ENCODE peak calls at places on chromosomes 3 and 15, in six cellular contexts. W is HS-27A, L is upper lobe of right lung, E is DMS153, O is glutamatergic neuron, B is T-helper 9 cell. D is an unnamed sample.

GRCh38 chr3:101591071-101591470 is 17.1 kb downstream of the PCNP start:
- DNase-seq in W (no peak), L (no peak), E (no peak), O (no peak), B (no peak), D (no peak)

GRCh38 chr3:78830466-78830865 is 937.3 kb downstream of the ROBO1 start:
- DNase-seq in W (no peak), L (no peak), E (no peak), O (no peak), B (no peak), D (no peak)

GRCh38 chr15:90869601-90870353 is 1.4 kb downstream of the FURIN start:
- DNase-seq in W (peak), L (peak), E (peak), O (no peak), B (no peak), D (peak)

GRCh38 chr15:59174161-59174845 is 32.3 kb upstream of the LDHAL6B start:
- DNase-seq in W (no peak), L (peak), E (no peak), O (no peak), B (no peak), D (no peak)

GRCh38 chr15:75114796-75115195 is 86.9 kb upstream of the C15orf39 start:
- DNase-seq in W (no peak), L (no peak), E (no peak), O (no peak), B (no peak), D (no peak)

GRCh38 chr3:45127130-45127822 is 18.9 kb downstream of the CDCP1 start:
- DNase-seq in W (no peak), L (no peak), E (no peak), O (no peak), B (no peak), D (no peak)

GRCh38 chr3:65230251-65231140 is 542.7 kb upstream of the ADAMTS9 start:
- DNase-seq in W (no peak), L (no peak), E (no peak), O (no peak), B (no peak), D (no peak)

GRCh38 chr15:99443768-99444446 is 121.9 kb upstream of the MEF2A start:
- DNase-seq in W (no peak), L (peak), E (no peak), O (no peak), B (no peak), D (no peak)

GRCh38 chr15:76866716-76867321 is 38.3 kb downstream of the SCAPER start:
- DNase-seq in W (peak), L (no peak), E (no peak), O (no peak), B (no peak), D (no peak)

GRCh38 chr3:76442374-76442915 is 597.5 kb upstream of the ROBO2 start:
- DNase-seq in W (no peak), L (no peak), E (no peak), O (no peak), B (no peak), D (no peak)

GRCh38 chr3:129975332-129976090 is 991 bp downstream of the TRH start:
- DNase-seq in W (no peak), L (peak), E (no peak), O (peak), B (no peak), D (no peak)

GRCh38 chr15:73928241-73928579 is 1.9 kb downstream of the LOXL1 start:
- DNase-seq in W (no peak), L (no peak), E (no peak), O (peak), B (no peak), D (peak)

GRCh38 chr3:107992976-107993684 is 97.7 kb downstream of the CD47 start:
- DNase-seq in W (no peak), L (peak), E (no peak), O (no peak), B (no peak), D (peak)

GRCh38 chr15:68196445-68197169 is 8.5 kb downstream of the CALML4 start:
- DNase-seq in W (no peak), L (no peak), E (no peak), O (no peak), B (no peak), D (no peak)

GRCh38 chr15:38708672-38709188 is 144.1 kb upstream of the RASGRP1 start:
- DNase-seq in W (no peak), L (no peak), E (no peak), O (no peak), B (no peak), D (no peak)

GRCh38 chr3:72766866-72767265 is 81.4 kb downstream of the SHQ1 start:
- DNase-seq in W (no peak), L (no peak), E (no peak), O (no peak), B (no peak), D (no peak)

GRCh38 chr3:115187149-115187757 is 40.2 kb upstream of the ZBTB20 start:
- DNase-seq in W (no peak), L (no peak), E (no peak), O (no peak), B (no peak), D (no peak)

GRCh38 chr3:60650171-60650570 is 601.1 kb downstream of the FHIT start:
- DNase-seq in W (no peak), L (no peak), E (no peak), O (no peak), B (no peak), D (no peak)

GRCh38 chr15:40058476-40059140 is 19.6 kb upstream of the SRP14 start:
- DNase-seq in W (no peak), L (no peak), E (no peak), O (no peak), B (no peak), D (no peak)

GRCh38 chr3:156676467-156677119 is 2.2 kb downstream of the TIPARP start:
- DNase-seq in W (no peak), L (no peak), E (peak), O (no peak), B (no peak), D (no peak)

GRCh38 chr3:49930922-49931321 is 1.3 kb upstream of the MON1A start:
- DNase-seq in W (no peak), L (no peak), E (peak), O (no peak), B (no peak), D (no peak)

GRCh38 chr15:92809880-92810361 is 90.2 kb upstream of the CHD2 start:
- DNase-seq in W (peak), L (no peak), E (no peak), O (no peak), B (no peak), D (no peak)

GRCh38 chr3:33058780-33059179 is 38.2 kb downstream of the GLB1 start:
- DNase-seq in W (no peak), L (no peak), E (no peak), O (no peak), B (no peak), D (no peak)

GRCh38 chr3:189655617-189656016 is 24.4 kb downstream of the TP63 start:
- DNase-seq in W (no peak), L (no peak), E (no peak), O (no peak), B (no peak), D (no peak)

GRCh38 chr3:124924741-124925140 is 9.8 kb downstream of the MUC13 start:
- DNase-seq in W (no peak), L (no peak), E (no peak), O (no peak), B (no peak), D (no peak)

GRCh38 chr3:127208483-127209100 is 15.7 kb downstream of the PRR23E start:
- DNase-seq in W (no peak), L (no peak), E (no peak), O (no peak), B (no peak), D (no peak)

GRCh38 chr3:111761309-111761795 is 97.7 kb upstream of the PHLDB2 start:
- DNase-seq in W (peak), L (no peak), E (no peak), O (no peak), B (no peak), D (no peak)

GRCh38 chr3:119234610-119235009 is 6.1 kb downstream of the B4GALT4 start:
- DNase-seq in W (no peak), L (no peak), E (no peak), O (no peak), B (no peak), D (no peak)

GRCh38 chr3:192467230-192468186 is 259.8 kb downstream of the FGF12 start:
- DNase-seq in W (no peak), L (no peak), E (peak), O (peak), B (peak), D (no peak)

GRCh38 chr15:65819563-65819960 is 27.5 kb upstream of the DENND4A start:
- DNase-seq in W (no peak), L (no peak), E (peak), O (no peak), B (no peak), D (no peak)

GRCh38 chr3:109729111-109729510 is 391.8 kb upstream of the DPPA4 start:
- DNase-seq in W (no peak), L (no peak), E (no peak), O (no peak), B (no peak), D (no peak)

GRCh38 chr15:43515731-43516130 is 1.7 kb upstream of the MAP1A start:
- DNase-seq in W (no peak), L (peak), E (no peak), O (no peak), B (no peak), D (no peak)

GRCh38 chr3:195447205-195447604 is 4.4 kb upstream of the ACAP2 start:
- DNase-seq in W (no peak), L (no peak), E (no peak), O (no peak), B (no peak), D (no peak)

GRCh38 chr15:45105586-45105985 is 8.4 kb downstream of the DUOX2 start:
- DNase-seq in W (no peak), L (peak), E (no peak), O (no peak), B (no peak), D (no peak)

GRCh38 chr3:177591371-177591770 is 394.1 kb upstream of the TBL1XR1 start:
- DNase-seq in W (no peak), L (peak), E (peak), O (no peak), B (no peak), D (no peak)